ENCODE peak calls at places on chromosome 12, in ten cellular contexts. One of them, this sample, is unnamed.

GRCh38 chr12:57759360-57759980 is 4.6 kb downstream of the MARCHF9 start:
- DNase-seq in Daoy: no peak
- DNase-seq in stimulated activated CD4-positive, alpha-beta T cell treated with anti-CD3 and anti-CD28 coated beads, Interleukin-15, amount 100 ng/mL, for 1 hour: no peak
- DNase-seq in NCI-H460: no peak
- DNase-seq in CD4-positive, CD25-positive, alpha-beta regulatory T cell: peak
- DNase-seq in AG04450: no peak
- DNase-seq in psoas muscle: no peak
- DNase-seq in GM03348: no peak
- DNase-seq in NB4: peak
- DNase-seq in AG09309: no peak
- DNase-seq in this sample: peak

GRCh38 chr12:57899010-57899662 is 42.2 kb upstream of the ATP23 start:
- DNase-seq in Daoy: peak
- DNase-seq in AG04450: peak
- DNase-seq in AG09309: no peak
- DNase-seq in CD4-positive, CD25-positive, alpha-beta regulatory T cell: peak
- DNase-seq in stimulated activated CD4-positive, alpha-beta T cell treated with anti-CD3 and anti-CD28 coated beads, Interleukin-15, amount 100 ng/mL, for 1 hour: peak
- DNase-seq in NB4: no peak
- DNase-seq in NCI-H460: no peak
- DNase-seq in psoas muscle: peak
- DNase-seq in GM03348: peak
- DNase-seq in this sample: no peak

GRCh38 chr12:21456291-21456780 is 18.9 kb downstream of the PYROXD1 start:
- DNase-seq in psoas muscle: no peak
- DNase-seq in GM03348: no peak
- DNase-seq in AG09309: no peak
- DNase-seq in AG04450: no peak
- DNase-seq in stimulated activated CD4-positive, alpha-beta T cell treated with anti-CD3 and anti-CD28 coated beads, Interleukin-15, amount 100 ng/mL, for 1 hour: no peak
- DNase-seq in CD4-positive, CD25-positive, alpha-beta regulatory T cell: peak
- DNase-seq in NB4: peak
- DNase-seq in Daoy: no peak
- DNase-seq in NCI-H460: no peak
- DNase-seq in this sample: no peak

GRCh38 chr12:120847392-120848157 is 56.6 kb downstream of the SPPL3 start:
- DNase-seq in AG09309: no peak
- DNase-seq in GM03348: no peak
- DNase-seq in NB4: peak
- DNase-seq in psoas muscle: no peak
- DNase-seq in Daoy: peak
- DNase-seq in NCI-H460: no peak
- DNase-seq in stimulated activated CD4-positive, alpha-beta T cell treated with anti-CD3 and anti-CD28 coated beads, Interleukin-15, amount 100 ng/mL, for 1 hour: no peak
- DNase-seq in AG04450: no peak
- DNase-seq in CD4-positive, CD25-positive, alpha-beta regulatory T cell: no peak
- DNase-seq in this sample: no peak

GRCh38 chr12:101939856-101940265 is 62.5 kb downstream of the DRAM1 start:
- DNase-seq in stimulated activated CD4-positive, alpha-beta T cell treated with anti-CD3 and anti-CD28 coated beads, Interleukin-15, amount 100 ng/mL, for 1 hour: no peak
- DNase-seq in AG09309: peak
- DNase-seq in Daoy: peak
- DNase-seq in NCI-H460: peak
- DNase-seq in CD4-positive, CD25-positive, alpha-beta regulatory T cell: peak
- DNase-seq in GM03348: peak
- DNase-seq in AG04450: peak
- DNase-seq in psoas muscle: peak
- DNase-seq in NB4: peak
- DNase-seq in this sample: no peak

GRCh38 chr12:52527121-52527800 is 7.1 kb upstream of the KRT5 start:
- DNase-seq in Daoy: no peak
- DNase-seq in NB4: no peak
- DNase-seq in stimulated activated CD4-positive, alpha-beta T cell treated with anti-CD3 and anti-CD28 coated beads, Interleukin-15, amount 100 ng/mL, for 1 hour: no peak
- DNase-seq in GM03348: no peak
- DNase-seq in CD4-positive, CD25-positive, alpha-beta regulatory T cell: no peak
- DNase-seq in AG04450: no peak
- DNase-seq in NCI-H460: no peak
- DNase-seq in AG09309: no peak
- DNase-seq in psoas muscle: no peak
- DNase-seq in this sample: no peak

GRCh38 chr12:110316861-110317260 is 35.8 kb downstream of the ATP2A2 start:
- DNase-seq in CD4-positive, CD25-positive, alpha-beta regulatory T cell: peak
- DNase-seq in GM03348: peak
- DNase-seq in NB4: peak
- DNase-seq in NCI-H460: no peak
- DNase-seq in AG09309: peak
- DNase-seq in AG04450: peak
- DNase-seq in psoas muscle: no peak
- DNase-seq in stimulated activated CD4-positive, alpha-beta T cell treated with anti-CD3 and anti-CD28 coated beads, Interleukin-15, amount 100 ng/mL, for 1 hour: no peak
- DNase-seq in Daoy: no peak
- DNase-seq in this sample: no peak

GRCh38 chr12:52945389-52946232 is 3.3 kb upstream of the KRT18 start:
- DNase-seq in AG09309: no peak
- DNase-seq in NCI-H460: no peak
- DNase-seq in Daoy: peak
- DNase-seq in psoas muscle: no peak
- DNase-seq in CD4-positive, CD25-positive, alpha-beta regulatory T cell: no peak
- DNase-seq in GM03348: peak
- DNase-seq in NB4: no peak
- DNase-seq in stimulated activated CD4-positive, alpha-beta T cell treated with anti-CD3 and anti-CD28 coated beads, Interleukin-15, amount 100 ng/mL, for 1 hour: no peak
- DNase-seq in AG04450: peak
- DNase-seq in this sample: peak

GRCh38 chr12:55955344-55955743 is 10.5 kb downstream of the PMEL start:
- DNase-seq in CD4-positive, CD25-positive, alpha-beta regulatory T cell: peak
- DNase-seq in AG04450: no peak
- DNase-seq in stimulated activated CD4-positive, alpha-beta T cell treated with anti-CD3 and anti-CD28 coated beads, Interleukin-15, amount 100 ng/mL, for 1 hour: no peak
- DNase-seq in AG09309: no peak
- DNase-seq in NCI-H460: no peak
- DNase-seq in psoas muscle: no peak
- DNase-seq in NB4: no peak
- DNase-seq in Daoy: no peak
- DNase-seq in GM03348: no peak
- DNase-seq in this sample: no peak

GRCh38 chr12:100567945-100568344 is 5.5 kb upstream of the GAS2L3 start:
- DNase-seq in NCI-H460: no peak
- DNase-seq in Daoy: no peak
- DNase-seq in AG04450: no peak
- DNase-seq in NB4: no peak
- DNase-seq in stimulated activated CD4-positive, alpha-beta T cell treated with anti-CD3 and anti-CD28 coated beads, Interleukin-15, amount 100 ng/mL, for 1 hour: no peak
- DNase-seq in AG09309: no peak
- DNase-seq in GM03348: no peak
- DNase-seq in CD4-positive, CD25-positive, alpha-beta regulatory T cell: no peak
- DNase-seq in psoas muscle: no peak
- DNase-seq in this sample: no peak

GRCh38 chr12:118336123-118336522 is 36.6 kb downstream of the TAOK3 start:
- DNase-seq in stimulated activated CD4-positive, alpha-beta T cell treated with anti-CD3 and anti-CD28 coated beads, Interleukin-15, amount 100 ng/mL, for 1 hour: no peak
- DNase-seq in Daoy: no peak
- DNase-seq in GM03348: no peak
- DNase-seq in AG04450: no peak
- DNase-seq in NCI-H460: no peak
- DNase-seq in NB4: no peak
- DNase-seq in psoas muscle: no peak
- DNase-seq in AG09309: no peak
- DNase-seq in CD4-positive, CD25-positive, alpha-beta regulatory T cell: no peak
- DNase-seq in this sample: no peak

GRCh38 chr12:2375871-2376270 is 323.1 kb downstream of the CACNA1C start:
- DNase-seq in AG09309: no peak
- DNase-seq in stimulated activated CD4-positive, alpha-beta T cell treated with anti-CD3 and anti-CD28 coated beads, Interleukin-15, amount 100 ng/mL, for 1 hour: no peak
- DNase-seq in psoas muscle: no peak
- DNase-seq in Daoy: no peak
- DNase-seq in NB4: no peak
- DNase-seq in GM03348: no peak
- DNase-seq in NCI-H460: no peak
- DNase-seq in CD4-positive, CD25-positive, alpha-beta regulatory T cell: no peak
- DNase-seq in AG04450: no peak
- DNase-seq in this sample: no peak

This sample was measured in pancreas.